ENCODE peak calls at places on chromosome 15, in nine cellular contexts. One of them, this sample, is unnamed.

GRCh38 chr15:52140646-52141045 is 28.1 kb upstream of the BCL2L10 start:
- DNase-seq in tibial nerve: no peak
- DNase-seq in cardiac muscle cell: no peak
- DNase-seq in mesenchymal stem cell: no peak
- DNase-seq in bronchial epithelial cell: no peak
- DNase-seq in CD8-positive, alpha-beta T cell: no peak
- DNase-seq in left ventricle myocardium inferior: no peak
- DNase-seq in cardiac fibroblast: no peak
- DNase-seq in foreskin fibroblast: no peak
- DNase-seq in this sample: no peak

GRCh38 chr15:74274485-74275038 is 38.4 kb downstream of the CCDC33 start:
- DNase-seq in tibial nerve: no peak
- DNase-seq in cardiac muscle cell: no peak
- DNase-seq in mesenchymal stem cell: no peak
- DNase-seq in bronchial epithelial cell: no peak
- DNase-seq in CD8-positive, alpha-beta T cell: no peak
- DNase-seq in left ventricle myocardium inferior: no peak
- DNase-seq in cardiac fibroblast: no peak
- DNase-seq in foreskin fibroblast: no peak
- DNase-seq in this sample: no peak

GRCh38 chr15:62392411-62392810 is 227.3 kb upstream of the C2CD4B start:
- DNase-seq in tibial nerve: no peak
- DNase-seq in cardiac muscle cell: peak
- DNase-seq in mesenchymal stem cell: peak
- DNase-seq in bronchial epithelial cell: no peak
- DNase-seq in CD8-positive, alpha-beta T cell: no peak
- DNase-seq in left ventricle myocardium inferior: peak
- DNase-seq in cardiac fibroblast: peak
- DNase-seq in foreskin fibroblast: peak
- DNase-seq in this sample: peak

GRCh38 chr15:85831415-85832113 is 36.8 kb upstream of the KLHL25 start:
- DNase-seq in tibial nerve: peak
- DNase-seq in cardiac muscle cell: peak
- DNase-seq in mesenchymal stem cell: peak
- DNase-seq in bronchial epithelial cell: peak
- DNase-seq in CD8-positive, alpha-beta T cell: no peak
- DNase-seq in left ventricle myocardium inferior: peak
- DNase-seq in cardiac fibroblast: peak
- DNase-seq in foreskin fibroblast: peak
- DNase-seq in this sample: peak

GRCh38 chr15:101170568-101171350 is 81.1 kb downstream of the CHSY1 start:
- DNase-seq in tibial nerve: peak
- DNase-seq in cardiac muscle cell: no peak
- DNase-seq in mesenchymal stem cell: peak
- DNase-seq in bronchial epithelial cell: peak
- DNase-seq in CD8-positive, alpha-beta T cell: no peak
- DNase-seq in left ventricle myocardium inferior: no peak
- DNase-seq in cardiac fibroblast: peak
- DNase-seq in foreskin fibroblast: peak
- DNase-seq in this sample: peak

GRCh38 chr15:100658895-100659294 is 56.5 kb downstream of the ASB7 start:
- DNase-seq in tibial nerve: no peak
- DNase-seq in cardiac muscle cell: no peak
- DNase-seq in mesenchymal stem cell: no peak
- DNase-seq in bronchial epithelial cell: no peak
- DNase-seq in CD8-positive, alpha-beta T cell: no peak
- DNase-seq in left ventricle myocardium inferior: no peak
- DNase-seq in cardiac fibroblast: no peak
- DNase-seq in foreskin fibroblast: no peak
- DNase-seq in this sample: no peak

GRCh38 chr15:69881310-69881660 is 216.4 kb downstream of the TLE3 start:
- DNase-seq in tibial nerve: no peak
- DNase-seq in cardiac muscle cell: no peak
- DNase-seq in mesenchymal stem cell: no peak
- DNase-seq in bronchial epithelial cell: peak
- DNase-seq in CD8-positive, alpha-beta T cell: no peak
- DNase-seq in left ventricle myocardium inferior: no peak
- DNase-seq in cardiac fibroblast: no peak
- DNase-seq in foreskin fibroblast: no peak
- DNase-seq in this sample: no peak

GRCh38 chr15:64209680-64210334 is 47.0 kb upstream of the PPIB start:
- DNase-seq in tibial nerve: no peak
- DNase-seq in cardiac muscle cell: peak
- DNase-seq in mesenchymal stem cell: peak
- DNase-seq in bronchial epithelial cell: peak
- DNase-seq in CD8-positive, alpha-beta T cell: no peak
- DNase-seq in left ventricle myocardium inferior: no peak
- DNase-seq in cardiac fibroblast: peak
- DNase-seq in foreskin fibroblast: peak
- DNase-seq in this sample: peak

GRCh38 chr15:101458908-101459578 is 30.5 kb downstream of the PCSK6 start:
- DNase-seq in tibial nerve: no peak
- DNase-seq in cardiac muscle cell: no peak
- DNase-seq in mesenchymal stem cell: peak
- DNase-seq in bronchial epithelial cell: no peak
- DNase-seq in CD8-positive, alpha-beta T cell: no peak
- DNase-seq in left ventricle myocardium inferior: no peak
- DNase-seq in cardiac fibroblast: peak
- DNase-seq in foreskin fibroblast: no peak
- DNase-seq in this sample: no peak

GRCh38 chr15:49627407-49627877 is 6.6 kb downstream of the DTWD1 start:
- DNase-seq in tibial nerve: no peak
- DNase-seq in cardiac muscle cell: no peak
- DNase-seq in mesenchymal stem cell: peak
- DNase-seq in bronchial epithelial cell: peak
- DNase-seq in CD8-positive, alpha-beta T cell: no peak
- DNase-seq in left ventricle myocardium inferior: no peak
- DNase-seq in cardiac fibroblast: peak
- DNase-seq in foreskin fibroblast: peak
- DNase-seq in this sample: peak

GRCh38 chr15:69734699-69735098 is 282.1 kb downstream of the RPLP1 start:
- DNase-seq in tibial nerve: no peak
- DNase-seq in cardiac muscle cell: no peak
- DNase-seq in mesenchymal stem cell: no peak
- DNase-seq in bronchial epithelial cell: no peak
- DNase-seq in CD8-positive, alpha-beta T cell: no peak
- DNase-seq in left ventricle myocardium inferior: no peak
- DNase-seq in cardiac fibroblast: no peak
- DNase-seq in foreskin fibroblast: peak
- DNase-seq in this sample: no peak

GRCh38 chr15:51775967-51776816 is 24.8 kb downstream of the TMOD2 start:
- DNase-seq in tibial nerve: peak
- DNase-seq in cardiac muscle cell: peak
- DNase-seq in mesenchymal stem cell: peak
- DNase-seq in bronchial epithelial cell: peak
- DNase-seq in CD8-positive, alpha-beta T cell: peak
- DNase-seq in left ventricle myocardium inferior: no peak
- DNase-seq in cardiac fibroblast: peak
- DNase-seq in foreskin fibroblast: peak
- DNase-seq in this sample: peak

DNA sequence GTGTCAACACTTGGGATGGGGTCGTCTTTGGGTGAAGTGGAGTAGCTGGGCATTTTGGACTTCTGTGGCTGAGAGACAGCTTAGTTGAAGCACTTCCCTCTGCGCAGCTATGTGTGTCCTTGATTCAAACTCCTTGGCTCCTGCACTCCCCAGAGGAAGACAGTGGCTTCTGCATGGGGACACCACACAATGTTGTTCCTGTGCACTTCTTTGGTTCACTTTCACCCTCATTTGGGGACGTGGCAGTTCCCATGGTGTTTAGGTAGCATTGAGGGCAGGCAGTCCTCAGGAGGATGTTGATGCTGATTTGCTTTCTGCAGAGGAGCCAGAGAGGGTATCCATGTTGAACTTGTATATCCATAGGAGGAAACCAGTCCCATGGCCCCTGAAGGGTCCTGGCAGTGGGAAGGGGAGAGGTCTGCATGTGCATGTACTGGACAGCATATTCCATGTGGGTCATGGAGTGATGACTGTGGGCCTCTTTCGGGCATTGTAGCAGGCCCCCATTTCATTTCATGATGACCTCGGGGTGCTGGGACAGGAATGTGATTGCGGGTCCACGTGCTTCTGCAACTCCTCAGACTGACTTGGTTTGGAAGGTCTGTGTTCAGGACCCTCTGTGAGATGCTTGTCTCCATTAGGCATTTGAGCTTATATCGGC is 135.4 kb downstream of the SNRPN start:
- DNase-seq in tibial nerve: no peak
- DNase-seq in cardiac muscle cell: no peak
- DNase-seq in mesenchymal stem cell: no peak
- DNase-seq in bronchial epithelial cell: no peak
- DNase-seq in CD8-positive, alpha-beta T cell: peak
- DNase-seq in left ventricle myocardium inferior: no peak
- DNase-seq in cardiac fibroblast: no peak
- DNase-seq in foreskin fibroblast: no peak
- DNase-seq in this sample: no peak
- H3K4me3 ChIP-seq in tibial nerve: no peak
- H3K4me3 ChIP-seq in cardiac muscle cell: no peak
- H3K4me3 ChIP-seq in mesenchymal stem cell: peak
- H3K4me3 ChIP-seq in bronchial epithelial cell: no peak
- H3K4me3 ChIP-seq in CD8-positive, alpha-beta T cell: no peak
- H3K4me3 ChIP-seq in left ventricle myocardium inferior: no peak
- H3K4me3 ChIP-seq in cardiac fibroblast: no peak
- H3K4me3 ChIP-seq in foreskin fibroblast: no peak
- H3K4me3 ChIP-seq in this sample: no peak

DNA sequence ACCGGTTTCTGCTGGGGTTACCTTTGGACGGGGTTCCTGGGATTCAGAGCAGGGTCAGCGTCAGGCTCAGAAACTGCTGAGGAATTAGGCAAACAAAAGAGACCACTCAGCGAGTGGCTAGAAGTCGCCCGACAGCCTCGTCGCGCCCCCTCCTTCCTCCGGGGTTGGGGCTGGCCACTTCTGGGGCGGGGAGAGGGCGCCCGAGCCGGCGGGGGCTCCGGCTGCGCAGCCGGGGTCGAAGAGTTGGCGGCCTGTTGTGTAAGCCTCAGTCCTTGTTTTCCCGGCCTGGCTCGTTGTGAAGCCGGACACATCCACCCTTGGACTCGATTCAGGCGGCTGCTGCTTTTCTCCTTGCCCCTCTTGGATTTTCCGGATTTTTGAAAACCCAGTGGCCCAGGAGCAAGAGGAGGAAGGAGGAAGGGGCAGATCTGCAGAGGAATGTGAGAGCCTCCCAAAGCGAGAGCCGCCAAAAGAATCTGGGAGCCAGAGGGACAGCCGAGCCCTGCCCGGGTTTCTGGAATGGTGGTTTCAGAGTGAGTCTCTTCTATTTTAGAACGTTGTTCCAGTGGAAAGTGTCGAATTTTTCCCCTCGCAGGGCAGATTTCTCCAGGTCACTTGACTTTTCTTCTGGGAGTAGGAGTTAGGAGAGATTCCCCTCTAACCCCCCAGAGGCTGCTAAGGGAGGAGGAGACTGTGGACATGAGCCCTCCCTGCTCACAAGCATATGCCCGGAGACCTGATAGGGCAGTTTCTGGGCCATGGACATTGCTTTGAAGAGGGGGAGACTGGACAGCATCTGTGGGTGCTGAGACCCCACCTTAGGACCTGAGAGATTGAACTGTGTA is 666 bp downstream of the SNX33 start:
- DNase-seq in tibial nerve: no peak
- DNase-seq in cardiac muscle cell: peak
- DNase-seq in mesenchymal stem cell: peak
- DNase-seq in bronchial epithelial cell: no peak
- DNase-seq in CD8-positive, alpha-beta T cell: no peak
- DNase-seq in left ventricle myocardium inferior: peak
- DNase-seq in cardiac fibroblast: peak
- DNase-seq in foreskin fibroblast: peak
- DNase-seq in this sample: peak
- H3K4me3 ChIP-seq in tibial nerve: peak
- H3K4me3 ChIP-seq in cardiac muscle cell: peak
- H3K4me3 ChIP-seq in mesenchymal stem cell: peak
- H3K4me3 ChIP-seq in bronchial epithelial cell: peak
- H3K4me3 ChIP-seq in CD8-positive, alpha-beta T cell: peak
- H3K4me3 ChIP-seq in left ventricle myocardium inferior: peak
- H3K4me3 ChIP-seq in cardiac fibroblast: peak
- H3K4me3 ChIP-seq in foreskin fibroblast: peak
- H3K4me3 ChIP-seq in this sample: peak

GRCh38 chr15:36361351-36361870 is 218.0 kb upstream of the CDIN1 start:
- DNase-seq in tibial nerve: no peak
- DNase-seq in cardiac muscle cell: no peak
- DNase-seq in mesenchymal stem cell: peak
- DNase-seq in bronchial epithelial cell: peak
- DNase-seq in CD8-positive, alpha-beta T cell: no peak
- DNase-seq in left ventricle myocardium inferior: no peak
- DNase-seq in cardiac fibroblast: peak
- DNase-seq in foreskin fibroblast: peak
- DNase-seq in this sample: peak

GRCh38 chr15:36359286-36359685 is 220.1 kb upstream of the CDIN1 start:
- DNase-seq in tibial nerve: no peak
- DNase-seq in cardiac muscle cell: no peak
- DNase-seq in mesenchymal stem cell: no peak
- DNase-seq in bronchial epithelial cell: no peak
- DNase-seq in CD8-positive, alpha-beta T cell: no peak
- DNase-seq in left ventricle myocardium inferior: no peak
- DNase-seq in cardiac fibroblast: no peak
- DNase-seq in foreskin fibroblast: no peak
- DNase-seq in this sample: no peak

GRCh38 chr15:36358094-36358961 is 221.1 kb upstream of the CDIN1 start:
- DNase-seq in tibial nerve: no peak
- DNase-seq in cardiac muscle cell: no peak
- DNase-seq in mesenchymal stem cell: peak
- DNase-seq in bronchial epithelial cell: peak
- DNase-seq in CD8-positive, alpha-beta T cell: no peak
- DNase-seq in left ventricle myocardium inferior: no peak
- DNase-seq in cardiac fibroblast: peak
- DNase-seq in foreskin fibroblast: peak
- DNase-seq in this sample: peak

GRCh38 chr15:36356511-36356910 is 222.9 kb upstream of the CDIN1 start:
- DNase-seq in tibial nerve: no peak
- DNase-seq in cardiac muscle cell: no peak
- DNase-seq in mesenchymal stem cell: peak
- DNase-seq in bronchial epithelial cell: no peak
- DNase-seq in CD8-positive, alpha-beta T cell: no peak
- DNase-seq in left ventricle myocardium inferior: no peak
- DNase-seq in cardiac fibroblast: no peak
- DNase-seq in foreskin fibroblast: peak
- DNase-seq in this sample: no peak

GRCh38 chr15:36356978-36357582 is 222.3 kb upstream of the CDIN1 start:
- DNase-seq in tibial nerve: no peak
- DNase-seq in cardiac muscle cell: no peak
- DNase-seq in mesenchymal stem cell: peak
- DNase-seq in bronchial epithelial cell: no peak
- DNase-seq in CD8-positive, alpha-beta T cell: no peak
- DNase-seq in left ventricle myocardium inferior: no peak
- DNase-seq in cardiac fibroblast: peak
- DNase-seq in foreskin fibroblast: peak
- DNase-seq in this sample: peak
- H3K4me3 ChIP-seq in tibial nerve: no peak
- H3K4me3 ChIP-seq in cardiac muscle cell: no peak
- H3K4me3 ChIP-seq in mesenchymal stem cell: peak
- H3K4me3 ChIP-seq in bronchial epithelial cell: no peak
- H3K4me3 ChIP-seq in CD8-positive, alpha-beta T cell: no peak
- H3K4me3 ChIP-seq in left ventricle myocardium inferior: peak
- H3K4me3 ChIP-seq in cardiac fibroblast: no peak
- H3K4me3 ChIP-seq in foreskin fibroblast: no peak
- H3K4me3 ChIP-seq in this sample: peak

DNA sequence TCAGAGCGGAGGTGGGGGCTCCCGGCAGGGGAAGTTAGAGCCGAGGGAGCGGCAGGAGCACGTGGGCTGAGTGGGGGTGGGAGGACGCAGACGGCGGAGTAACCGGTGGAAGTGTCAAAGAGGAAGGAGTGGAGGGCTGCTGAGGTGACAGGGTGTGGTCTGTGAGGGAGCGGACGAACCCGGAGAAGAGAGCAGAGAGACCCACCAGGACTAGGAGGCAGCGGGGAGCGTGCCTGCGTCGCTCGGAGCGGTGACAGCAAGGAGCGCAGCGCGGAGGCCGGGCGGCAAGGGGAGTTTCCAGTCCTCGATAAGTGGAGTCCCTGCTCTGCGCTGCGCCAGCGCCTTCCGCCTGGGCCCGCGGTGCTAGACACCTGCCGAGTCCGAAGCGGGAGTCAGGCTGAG is 533.3 kb upstream of the SEMA6D start:
- DNase-seq in tibial nerve: no peak
- DNase-seq in cardiac muscle cell: peak
- DNase-seq in mesenchymal stem cell: peak
- DNase-seq in bronchial epithelial cell: peak
- DNase-seq in CD8-positive, alpha-beta T cell: no peak
- DNase-seq in left ventricle myocardium inferior: no peak
- DNase-seq in cardiac fibroblast: no peak
- DNase-seq in foreskin fibroblast: peak
- DNase-seq in this sample: no peak
- H3K4me3 ChIP-seq in tibial nerve: peak
- H3K4me3 ChIP-seq in cardiac muscle cell: peak
- H3K4me3 ChIP-seq in mesenchymal stem cell: peak
- H3K4me3 ChIP-seq in bronchial epithelial cell: peak
- H3K4me3 ChIP-seq in CD8-positive, alpha-beta T cell: no peak
- H3K4me3 ChIP-seq in left ventricle myocardium inferior: peak
- H3K4me3 ChIP-seq in cardiac fibroblast: peak
- H3K4me3 ChIP-seq in foreskin fibroblast: peak
- H3K4me3 ChIP-seq in this sample: peak